ENCODE peak calls at places on chromosomes 1 and 21, in four cellular contexts. S is HEK293T, I is K562, N is HepG2. R is an unnamed sample.
A peak's percentile ranks its signal among the peaks of the same experiment; 100 is the strongest.

GRCh38 chr1:201500670-201501120 is 6.2 kb downstream of the CSRP1 start:
- DNase-seq in S (no peak), I (no peak), N (no peak), R (no peak)

GRCh38 chr1:28755701-28756100 is 19.0 kb downstream of the YTHDF2 start:
- DNase-seq in S (no peak), I (no peak), N (peak; percentile 13), R (no peak)

GRCh38 chr21:37383066-37383465 is 16.5 kb downstream of the DYRK1A start:
- DNase-seq in S (no peak), I (no peak), N (no peak), R (no peak)

GRCh38 chr1:181324797-181325616 is 158.3 kb upstream of the CACNA1E start:
- DNase-seq in S (no peak), I (no peak), N (no peak), R (no peak)

GRCh38 chr1:75265792-75266191 is 131.6 kb downstream of the LHX8 start:
- DNase-seq in S (peak; percentile 49), I (peak; percentile 27), N (peak; percentile 67), R (no peak)

GRCh38 chr21:39232926-39233325 is 49.7 kb upstream of the PSMG1 start:
- DNase-seq in S (no peak), I (no peak), N (no peak), R (no peak)

GRCh38 chr21:45910548-45911221 is 70.9 kb upstream of the COL6A1 start:
- DNase-seq in S (no peak), I (no peak), N (no peak), R (no peak)

GRCh38 chr21:32994305-32994704 is 31.4 kb upstream of the OLIG2 start:
- DNase-seq in S (peak; percentile 32), I (peak; percentile 23), N (no peak), R (no peak)

GRCh38 chr1:171218661-171219060 is 29.6 kb upstream of the FMO1 start:
- DNase-seq in S (no peak), I (no peak), N (no peak), R (no peak)

GRCh38 chr1:218409946-218410510 is 64.9 kb downstream of the TGFB2 start:
- DNase-seq in S (no peak), I (no peak), N (no peak), R (no peak)

GRCh38 chr1:89873757-89874156 is 52.9 kb downstream of the LRRC8D start:
- DNase-seq in S (no peak), I (no peak), N (no peak), R (no peak)

GRCh38 chr1:81801032-81801833 is 499 bp downstream of the ADGRL2 start:
- DNase-seq in S (peak; percentile 73), I (no peak), N (peak; percentile 59), R (peak; percentile 78)

GRCh38 chr1:30377230-30378022 is 346.0 kb downstream of the MATN1 start:
- DNase-seq in S (no peak), I (no peak), N (no peak), R (no peak)

GRCh38 chr1:204320413-204320812 is 39.3 kb downstream of the PLEKHA6 start:
- DNase-seq in S (no peak), I (peak; percentile 39), N (no peak), R (no peak)

GRCh38 chr1:32201011-32201855 is 838 bp downstream of the CCDC28B start:
- DNase-seq in S (peak; percentile 72), I (peak; percentile 81), N (no peak), R (peak; percentile 61)

GRCh38 chr1:53557830-53558784 is 98.9 kb downstream of the DMRTB1 start:
- DNase-seq in S (no peak), I (no peak), N (no peak), R (peak; percentile 11)

GRCh38 chr1:156417700-156418015 is 48.6 kb downstream of the RHBG start:
- DNase-seq in S (no peak), I (no peak), N (no peak), R (no peak)

GRCh38 chr1:154747841-154748766 is 122.0 kb downstream of the KCNN3 start:
- DNase-seq in S (no peak), I (no peak), N (no peak), R (no peak)

GRCh38 chr1:171432473-171432872 is 52.9 kb upstream of the PRRC2C start:
- DNase-seq in S (no peak), I (no peak), N (no peak), R (no peak)

GRCh38 chr1:109874445-109874844 is 36.2 kb upstream of the CSF1 start:
- DNase-seq in S (no peak), I (no peak), N (no peak), R (no peak)

GRCh38 chr1:59123081-59123675 is 173.7 kb upstream of the FGGY start:
- DNase-seq in S (no peak), I (no peak), N (no peak), R (no peak)

GRCh38 chr21:42460391-42461184 is 35.4 kb downstream of the RSPH1 start:
- DNase-seq in S (no peak), I (no peak), N (no peak), R (no peak)

GRCh38 chr1:22517936-22518335 is 45.4 kb upstream of the EPHA8 start:
- DNase-seq in S (no peak), I (no peak), N (no peak), R (no peak)

GRCh38 chr1:159938221-159938852 is 7.1 kb downstream of the IGSF9 start:
- DNase-seq in S (no peak), I (no peak), N (no peak), R (no peak)

GRCh38 chr1:182993746-182994145 is 29.5 kb upstream of the LAMC1 start:
- DNase-seq in S (no peak), I (no peak), N (no peak), R (no peak)

GRCh38 chr1:158112994-158113758 is 67.5 kb upstream of the CD1D start:
- DNase-seq in S (peak; percentile 78), I (no peak), N (no peak), R (peak; percentile 65)

GRCh38 chr1:10637833-10638558 is 158.4 kb downstream of the CASZ1 start:
- DNase-seq in S (no peak), I (no peak), N (no peak), R (no peak)

DNA sequence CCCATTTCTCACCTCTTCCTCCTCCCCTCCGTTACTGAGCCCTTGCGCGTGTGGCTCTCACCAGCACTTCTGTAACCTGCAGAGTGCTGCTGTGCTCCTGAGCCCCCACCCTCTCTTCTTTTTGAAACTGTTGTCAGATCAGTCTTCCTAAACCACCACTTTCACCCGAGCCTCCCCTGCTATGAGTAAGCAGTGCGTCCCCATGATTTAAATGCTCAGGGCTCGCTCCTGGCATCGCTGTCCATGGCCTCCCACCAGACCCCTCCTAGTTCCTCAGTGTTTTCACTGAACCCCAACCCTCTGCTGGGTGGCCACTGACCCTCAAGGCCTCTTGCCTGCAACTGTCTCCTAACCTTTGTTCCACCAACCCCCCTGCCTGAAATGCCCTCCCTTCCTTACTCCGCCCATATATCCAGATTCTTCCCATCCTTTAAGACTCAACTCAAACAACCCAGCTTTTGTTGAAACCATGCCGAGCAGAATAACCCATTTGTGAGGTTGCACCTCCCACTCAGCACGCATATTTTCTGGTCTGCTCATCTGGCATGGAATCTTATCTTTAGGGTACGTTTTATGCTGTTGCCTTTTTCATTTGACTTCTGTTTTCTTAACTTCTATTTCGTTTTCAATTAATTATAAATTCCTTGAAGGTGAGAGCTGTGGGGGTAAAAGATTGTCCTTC is 64.5 kb upstream of the FAM3B start:
- DNase-seq in S (no peak), I (no peak), N (no peak), R (no peak)
- TF ChIP-seq ELF4 in S (no peak), I (no peak), N (no peak), R (no peak)

DNA sequence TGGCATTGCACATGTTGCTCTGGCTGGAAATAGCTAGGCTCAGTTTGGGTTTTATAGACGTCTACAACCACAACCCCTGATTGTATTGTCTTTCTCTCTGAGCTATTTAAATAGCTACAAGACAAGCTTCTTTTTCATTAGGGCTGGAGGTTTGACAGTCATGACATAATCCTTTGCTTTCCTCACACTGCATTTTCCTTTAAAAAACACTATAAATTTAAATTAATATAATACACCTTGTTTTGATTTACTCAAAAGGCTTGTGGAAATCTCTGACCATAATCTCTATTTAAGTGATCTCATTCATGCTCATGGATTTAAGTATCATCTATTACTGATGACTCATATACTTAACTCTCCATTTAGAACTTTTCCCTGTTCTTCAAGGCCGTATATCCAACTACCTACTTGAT is 50.4 kb upstream of the PTGFR start:
- DNase-seq in S (no peak), I (no peak), N (no peak), R (no peak)
- TF ChIP-seq ELF4 in S (no peak), I (no peak), N (no peak), R (no peak)

GRCh38 chr1:41741244-41741643 is 177.5 kb downstream of the HIVEP3 start:
- DNase-seq in S (no peak), I (no peak), N (no peak), R (no peak)
- TF ChIP-seq ELF4 in S (no peak), I (no peak), N (no peak), R (no peak)

DNA sequence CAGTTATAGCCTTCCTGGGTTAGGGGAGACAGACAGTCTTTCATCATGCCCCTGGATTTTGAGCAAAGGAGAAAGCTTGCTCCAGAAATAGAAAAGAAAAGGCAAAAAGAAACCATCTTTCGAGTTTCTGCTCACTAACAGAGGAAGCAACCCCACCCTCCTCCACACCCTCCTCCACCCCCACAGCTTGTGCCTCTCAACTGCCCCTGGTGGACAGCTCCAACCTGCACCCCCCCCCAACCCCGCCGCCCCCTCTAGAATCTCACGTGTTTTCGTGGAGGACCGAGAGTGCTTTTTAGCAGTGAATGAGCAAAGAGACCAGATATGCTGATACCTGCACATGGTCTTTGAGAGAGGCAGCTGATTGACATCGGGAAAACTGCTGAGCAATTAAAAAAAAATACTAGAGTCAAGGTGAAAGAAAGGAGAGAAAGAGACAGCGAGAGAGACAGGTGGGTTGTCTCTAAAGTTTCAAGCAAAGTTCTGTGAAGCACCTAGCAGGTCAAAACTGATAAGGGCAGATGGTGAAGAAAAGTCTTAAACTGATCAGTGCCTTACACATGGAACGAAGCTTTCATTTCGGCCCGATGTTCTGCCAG is 358.3 kb downstream of the KIF26B start:
- DNase-seq in S (peak; percentile 49), I (peak; percentile 56), N (no peak), R (peak; percentile 39)
- TF ChIP-seq ELF4 in S (no peak), I (no peak), N (no peak), R (no peak)

DNA sequence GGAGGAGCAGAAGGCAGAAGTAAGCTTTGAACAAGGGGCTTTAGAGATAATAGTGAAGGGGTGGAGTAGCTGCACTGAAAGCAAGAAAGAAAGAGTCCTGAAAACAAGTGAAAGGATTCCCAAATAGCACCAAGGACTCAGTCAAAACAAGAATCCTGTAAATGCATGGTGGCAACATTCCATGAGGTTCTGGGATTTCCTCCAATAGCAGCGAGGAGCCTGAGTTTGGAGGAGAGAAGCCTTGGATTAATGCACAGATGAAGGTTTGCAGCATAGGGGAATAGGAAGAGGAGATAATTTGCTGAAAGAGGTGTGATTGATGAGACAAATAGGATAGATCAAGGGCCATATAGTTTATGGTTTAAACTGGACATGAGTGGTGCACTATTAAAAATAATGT is 10.8 kb downstream of the KRTAP22-2 start:
- DNase-seq in S (no peak), I (no peak), N (no peak), R (no peak)
- TF ChIP-seq ELF4 in S (no peak), I (no peak), N (no peak), R (no peak)